ENCODE peak calls at places on chromosomes 3 and 15, in six cellular contexts. R is mesendoderm, Z is fibroblast of lung, N is psoas muscle, O is BE2C, V is IMR-90. G is an unnamed sample.

GRCh38 chr3:126312326-126312725 is 44.9 kb downstream of the KLF15 start:
- DNase-seq in R (no peak), Z (no peak), V (no peak), N (no peak), O (no peak), G (no peak)

GRCh38 chr15:53978248-53978906 is at the start of gene UNC13C:
- DNase-seq in R (peak; percentile 73), V (no peak), O (peak; percentile 56), N (peak; percentile 75), Z (peak; percentile 22), G (peak; percentile 4)

GRCh38 chr3:179324270-179324754 is 1.5 kb downstream of the ZNF639 start:
- DNase-seq in Z (peak; percentile 50), N (no peak), V (peak; percentile 65), R (peak; percentile 29), O (no peak), G (no peak)

GRCh38 chr3:57793737-57794187 is 37.7 kb downstream of the SLMAP start:
- DNase-seq in Z (peak; percentile 25), V (peak; percentile 26), N (no peak), R (peak; percentile 27), O (no peak), G (no peak)

GRCh38 chr15:35305906-35306305 is 220.8 kb upstream of the NANOGP8 start:
- DNase-seq in N (no peak), V (peak; percentile 92), R (no peak), Z (peak; percentile 83), O (no peak), G (no peak)

GRCh38 chr3:126087552-126088175 is 3.7 kb upstream of the SLC41A3 start:
- DNase-seq in R (peak; percentile 32), O (no peak), Z (no peak), N (no peak), V (no peak), G (no peak)

GRCh38 chr3:133854264-133854663 is 41.4 kb downstream of the RAB6B start:
- DNase-seq in N (no peak), R (no peak), Z (no peak), V (no peak), O (no peak), G (no peak)

GRCh38 chr15:22794621-22795167 is 8.2 kb downstream of the NIPA1 start:
- DNase-seq in Z (no peak), V (no peak), O (no peak), R (no peak), N (no peak), G (no peak)

GRCh38 chr3:128794067-128794768 is 68.2 kb downstream of the RAB7A start:
- DNase-seq in V (peak; percentile 86), Z (peak; percentile 59), O (no peak), N (no peak), R (peak; percentile 35), G (no peak)

GRCh38 chr15:65957451-65957850 is 88.2 kb downstream of the RAB11A start:
- DNase-seq in N (no peak), V (no peak), Z (no peak), O (no peak), R (no peak), G (no peak)

GRCh38 chr15:68379759-68380290 is 52.1 kb downstream of the ITGA11 start:
- DNase-seq in Z (peak; percentile 46), N (no peak), V (peak; percentile 71), R (no peak), O (peak; percentile 0), G (no peak)

GRCh38 chr3:62065985-62066693 is 307.2 kb downstream of the FEZF2 start:
- DNase-seq in N (no peak), V (peak; percentile 10), O (no peak), Z (peak; percentile 48), R (no peak), G (no peak)

GRCh38 chr3:79258479-79258878 is 509.3 kb downstream of the ROBO1 start:
- DNase-seq in N (no peak), V (no peak), O (no peak), Z (no peak), R (no peak), G (no peak)

GRCh38 chr3:38397320-38397719 is 50.7 kb downstream of the XYLB start:
- DNase-seq in O (no peak), N (no peak), V (peak; percentile 47), R (peak; percentile 63), Z (peak; percentile 49), G (peak; percentile 21)

DNA sequence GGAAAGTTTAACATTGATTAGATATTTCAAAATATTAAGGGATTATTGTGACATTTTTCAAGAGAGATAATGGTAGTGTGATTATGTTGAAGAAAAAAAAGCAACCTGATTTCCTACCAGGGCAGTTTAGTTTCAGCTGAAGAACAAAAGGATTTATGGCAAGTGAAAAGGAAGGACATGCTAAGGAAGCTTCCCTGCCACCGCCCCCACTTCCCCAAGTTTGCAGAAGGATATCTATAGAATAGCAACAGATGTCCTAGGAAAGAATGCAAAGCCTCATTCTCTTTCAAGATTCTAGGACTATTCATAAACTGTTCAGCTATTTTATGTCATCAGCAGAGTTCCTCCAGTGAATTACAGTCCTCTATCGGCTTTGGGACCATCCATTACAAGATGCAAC is 160.8 kb downstream of the SATB1 start:
- DNase-seq in Z (no peak), R (no peak), O (no peak), N (no peak), V (no peak), G (no peak)
- H3K4me1 ChIP-seq in Z (no peaks in the 10 kb centered on the region), R (no peaks in the 10 kb centered on the region), O (no peaks in the 10 kb centered on the region), N (no peaks in the 10 kb centered on the region), V (no peaks in the 10 kb centered on the region), G (no peaks in the 10 kb centered on the region)

GRCh38 chr3:12965999-12966846 is 107.0 kb downstream of the IQSEC1 start:
- DNase-seq in R (no peak), O (no peak), V (no peak), Z (no peak), N (peak; percentile 35), G (no peak)
- H3K4me1 ChIP-seq in R (peaks cover 4% of the 10 kb centered on the region), O (peaks cover 3% of the 10 kb centered on the region), V (peaks cover 22% of the 10 kb centered on the region), Z (peaks cover 16% of the 10 kb centered on the region), N (peaks cover 84% of the 10 kb centered on the region), G (peaks cover 62% of the 10 kb centered on the region)

DNA sequence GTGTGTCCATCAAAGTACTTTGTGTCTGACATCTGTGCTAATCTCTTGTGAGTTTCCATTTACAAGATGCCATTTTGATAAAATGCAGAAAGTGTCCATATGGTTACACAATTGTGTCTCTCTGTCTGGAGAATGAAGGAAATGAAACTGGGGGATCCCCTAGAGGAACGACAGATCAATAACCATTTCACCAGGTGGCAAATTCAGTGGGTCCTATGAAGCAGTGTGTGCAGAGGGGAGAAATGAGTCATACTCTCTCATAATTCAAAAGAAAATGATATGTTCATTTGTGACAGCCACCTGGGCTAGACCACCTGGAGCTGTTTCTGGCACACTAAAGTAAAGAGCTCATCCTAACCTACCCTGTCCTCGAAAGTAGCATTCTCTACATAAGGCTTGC is 10.1 kb upstream of the CD47 start:
- DNase-seq in O (no peak), V (no peak), N (no peak), R (no peak), Z (no peak), G (no peak)
- H3K4me1 ChIP-seq in O (peaks cover 8% of the 10 kb centered on the region), V (peaks cover 12% of the 10 kb centered on the region), N (no peaks in the 10 kb centered on the region), R (no peaks in the 10 kb centered on the region), Z (peaks cover 4% of the 10 kb centered on the region), G (no peaks in the 10 kb centered on the region)

GRCh38 chr3:53146319-53146868 is 14.6 kb upstream of the PRKCD start:
- DNase-seq in O (no peak), V (no peak), Z (no peak), R (no peak), N (no peak), G (peak; percentile 36)
- H3K4me1 ChIP-seq in O (no peaks in the 10 kb centered on the region), V (peaks cover 5% of the 10 kb centered on the region), Z (peaks cover 8% of the 10 kb centered on the region), R (no peaks in the 10 kb centered on the region), N (peaks cover 16% of the 10 kb centered on the region), G (peaks cover 36% of the 10 kb centered on the region)

GRCh38 chr3:48566401-48566760 is 2.8 kb upstream of the UCN2 start:
- DNase-seq in N (no peak), Z (no peak), V (no peak), O (no peak), R (no peak), G (no peak)

GRCh38 chr3:48568476-48568875 is 4.9 kb upstream of the UCN2 start:
- DNase-seq in V (no peak), O (no peak), R (no peak), N (no peak), Z (no peak), G (no peak)

GRCh38 chr3:48565591-48566400 is 2.2 kb upstream of the UCN2 start:
- DNase-seq in O (peak; percentile 32), R (no peak), N (no peak), Z (peak; percentile 73), V (peak; percentile 64), G (no peak)

GRCh38 chr3:48567090-48567489 is 3.5 kb upstream of the UCN2 start:
- DNase-seq in R (no peak), O (no peak), N (no peak), V (no peak), Z (no peak), G (no peak)

DNA sequence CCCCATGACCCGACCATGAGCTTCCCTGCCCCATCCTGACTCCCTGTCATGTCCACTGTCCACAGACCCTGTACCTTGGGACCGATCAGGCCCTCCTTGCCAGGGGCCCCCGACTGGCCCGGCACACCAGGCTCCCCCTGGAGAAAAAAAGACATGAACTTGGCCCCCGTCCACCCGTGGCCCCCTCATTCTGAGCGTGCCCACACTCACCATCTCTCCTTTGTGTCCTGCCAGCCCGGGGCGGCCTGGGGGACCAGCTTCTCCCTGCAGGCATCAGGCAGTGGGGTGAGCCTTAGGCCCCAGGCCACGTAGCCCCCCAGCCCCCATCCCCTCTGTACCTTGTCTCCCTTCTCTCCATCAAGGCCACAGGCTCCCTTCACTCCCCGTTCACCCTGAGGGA is 3.9 kb upstream of the UCN2 start:
- DNase-seq in N (no peak), Z (no peak), O (no peak), R (no peak), V (no peak), G (no peak)
- H3K4me1 ChIP-seq in N (no peaks in the 10 kb centered on the region), Z (peaks cover 17% of the 10 kb centered on the region), O (peaks cover 8% of the 10 kb centered on the region), R (no peaks in the 10 kb centered on the region), V (peaks cover 19% of the 10 kb centered on the region), G (peaks cover 3% of the 10 kb centered on the region)

DNA sequence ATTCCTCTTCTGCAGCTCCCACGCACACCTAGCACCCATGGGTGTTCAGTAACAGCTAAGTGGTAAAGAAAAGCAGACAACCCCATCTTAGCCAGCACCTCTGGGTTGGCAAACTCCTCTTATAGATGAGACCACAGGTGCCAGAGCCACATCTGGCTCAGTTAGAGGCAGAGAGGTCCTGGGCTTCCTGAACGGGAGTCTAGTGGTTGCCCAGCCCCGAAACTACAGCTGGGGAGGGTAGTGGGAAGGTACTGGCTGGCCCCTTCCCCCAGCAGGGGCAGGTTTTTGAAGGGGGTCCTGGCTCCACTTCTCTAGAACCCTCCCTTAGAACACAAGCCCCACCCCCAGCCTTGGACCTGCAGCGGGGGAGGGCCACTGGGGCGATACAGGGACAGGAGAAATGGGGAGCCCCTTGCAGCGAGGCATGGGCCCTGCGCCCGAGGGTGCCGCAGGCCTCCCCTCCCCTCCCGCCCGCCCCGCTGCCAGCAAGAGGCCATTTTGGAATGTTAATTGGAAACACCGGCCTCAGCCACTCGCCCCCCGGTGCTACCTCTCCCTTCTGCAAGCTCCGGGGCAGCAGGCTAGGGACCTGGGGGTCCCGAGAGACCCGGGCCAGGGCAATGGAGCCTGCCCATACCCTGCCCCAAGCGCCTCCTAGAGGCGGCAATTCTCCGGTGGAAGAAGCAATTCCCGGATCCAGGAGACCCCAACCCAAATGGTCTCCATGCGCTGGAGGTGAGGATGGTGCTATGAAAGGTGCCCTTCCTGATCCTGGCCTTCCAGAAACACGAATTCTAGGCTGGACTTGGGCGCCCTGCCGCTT is 1.5 kb downstream of the DUSP7 start:
- DNase-seq in V (peak; percentile 15), O (peak; percentile 39), N (no peak), R (peak; percentile 35), Z (no peak), G (no peak)
- H3K4me1 ChIP-seq in V (peaks cover 22% of the 10 kb centered on the region), O (peaks cover 15% of the 10 kb centered on the region), N (peaks cover 48% of the 10 kb centered on the region), R (peaks cover 5% of the 10 kb centered on the region), Z (peaks cover 32% of the 10 kb centered on the region), G (peaks cover 23% of the 10 kb centered on the region)

GRCh38 chr3:82363131-82363530 is 601.7 kb upstream of the GBE1 start:
- DNase-seq in V (no peak), N (no peak), R (no peak), O (no peak), Z (no peak), G (no peak)

GRCh38 chr3:82364827-82365226 is 603.4 kb upstream of the GBE1 start:
- DNase-seq in O (no peak), N (no peak), V (no peak), Z (no peak), R (no peak), G (no peak)
- H3K4me1 ChIP-seq in O (no peaks in the 10 kb centered on the region), N (no peaks in the 10 kb centered on the region), V (no peaks in the 10 kb centered on the region), Z (no peaks in the 10 kb centered on the region), R (no peaks in the 10 kb centered on the region), G (no peaks in the 10 kb centered on the region)